ENCODE peak calls at places on chromosomes 5 and 9, in eight cellular contexts. One of them, this sample, is unnamed.

GRCh38 chr5:133773247-133774202 is 161.2 kb upstream of the FSTL4 start:
- DNase-seq in left ventricle myocardium inferior: no peak
- DNase-seq in GM06990: no peak
- DNase-seq in bronchial epithelial cell: peak; percentile 11
- DNase-seq in nucleus accumbens: no peak
- DNase-seq in spleen: no peak
- DNase-seq in IMR-90: no peak
- DNase-seq in activated T-helper 1 cell treated with anti-CD3 and anti-CD28 coated beads, Interleukin-2, amount 50 U/mL, for 16 hours: no peak
- DNase-seq in this sample: no peak

GRCh38 chr9:100020121-100020780 is 78.5 kb downstream of the ERP44 start:
- DNase-seq in left ventricle myocardium inferior: no peak
- DNase-seq in GM06990: no peak
- DNase-seq in bronchial epithelial cell: no peak
- DNase-seq in nucleus accumbens: no peak
- DNase-seq in spleen: no peak
- DNase-seq in IMR-90: peak; percentile 65
- DNase-seq in activated T-helper 1 cell treated with anti-CD3 and anti-CD28 coated beads, Interleukin-2, amount 50 U/mL, for 16 hours: no peak
- DNase-seq in this sample: no peak

GRCh38 chr5:55856511-55857246 is 5.5 kb downstream of the IL31RA start:
- DNase-seq in left ventricle myocardium inferior: no peak
- DNase-seq in GM06990: no peak
- DNase-seq in bronchial epithelial cell: no peak
- DNase-seq in nucleus accumbens: no peak
- DNase-seq in spleen: no peak
- DNase-seq in IMR-90: no peak
- DNase-seq in activated T-helper 1 cell treated with anti-CD3 and anti-CD28 coated beads, Interleukin-2, amount 50 U/mL, for 16 hours: no peak
- DNase-seq in this sample: no peak

GRCh38 chr9:70613024-70613768 is 198.7 kb upstream of the KLF9 start:
- DNase-seq in left ventricle myocardium inferior: no peak
- DNase-seq in GM06990: no peak
- DNase-seq in bronchial epithelial cell: no peak
- DNase-seq in nucleus accumbens: no peak
- DNase-seq in spleen: no peak
- DNase-seq in IMR-90: no peak
- DNase-seq in activated T-helper 1 cell treated with anti-CD3 and anti-CD28 coated beads, Interleukin-2, amount 50 U/mL, for 16 hours: no peak
- DNase-seq in this sample: no peak

GRCh38 chr9:87382902-87383301 is 114.8 kb upstream of the DAPK1 start:
- DNase-seq in left ventricle myocardium inferior: no peak
- DNase-seq in GM06990: no peak
- DNase-seq in bronchial epithelial cell: peak; percentile 72
- DNase-seq in nucleus accumbens: no peak
- DNase-seq in spleen: no peak
- DNase-seq in IMR-90: peak; percentile 10
- DNase-seq in activated T-helper 1 cell treated with anti-CD3 and anti-CD28 coated beads, Interleukin-2, amount 50 U/mL, for 16 hours: no peak
- DNase-seq in this sample: no peak

GRCh38 chr9:107049046-107049824 is 186.3 kb downstream of the ZNF462 start:
- DNase-seq in left ventricle myocardium inferior: no peak
- DNase-seq in GM06990: no peak
- DNase-seq in bronchial epithelial cell: no peak
- DNase-seq in nucleus accumbens: peak; percentile 0
- DNase-seq in spleen: no peak
- DNase-seq in IMR-90: no peak
- DNase-seq in activated T-helper 1 cell treated with anti-CD3 and anti-CD28 coated beads, Interleukin-2, amount 50 U/mL, for 16 hours: no peak
- DNase-seq in this sample: no peak

GRCh38 chr9:81588148-81588874 is 101.0 kb downstream of the TLE1 start:
- DNase-seq in left ventricle myocardium inferior: no peak
- DNase-seq in GM06990: no peak
- DNase-seq in bronchial epithelial cell: peak; percentile 92
- DNase-seq in nucleus accumbens: no peak
- DNase-seq in spleen: no peak
- DNase-seq in IMR-90: peak; percentile 74
- DNase-seq in activated T-helper 1 cell treated with anti-CD3 and anti-CD28 coated beads, Interleukin-2, amount 50 U/mL, for 16 hours: no peak
- DNase-seq in this sample: no peak

GRCh38 chr5:76874088-76874581 is 24.3 kb downstream of the S100Z start:
- DNase-seq in left ventricle myocardium inferior: no peak
- DNase-seq in GM06990: peak; percentile 39
- DNase-seq in bronchial epithelial cell: no peak
- DNase-seq in nucleus accumbens: no peak
- DNase-seq in spleen: no peak
- DNase-seq in IMR-90: no peak
- DNase-seq in activated T-helper 1 cell treated with anti-CD3 and anti-CD28 coated beads, Interleukin-2, amount 50 U/mL, for 16 hours: no peak
- DNase-seq in this sample: no peak

GRCh38 chr9:119349548-119349947 is 19.7 kb downstream of the BRINP1 start:
- DNase-seq in left ventricle myocardium inferior: no peak
- DNase-seq in GM06990: no peak
- DNase-seq in bronchial epithelial cell: no peak
- DNase-seq in nucleus accumbens: no peak
- DNase-seq in spleen: no peak
- DNase-seq in IMR-90: no peak
- DNase-seq in activated T-helper 1 cell treated with anti-CD3 and anti-CD28 coated beads, Interleukin-2, amount 50 U/mL, for 16 hours: no peak
- DNase-seq in this sample: no peak

GRCh38 chr5:73963021-73963420 is 337.0 kb downstream of the ARHGEF28 start:
- DNase-seq in left ventricle myocardium inferior: no peak
- DNase-seq in GM06990: no peak
- DNase-seq in bronchial epithelial cell: peak; percentile 75
- DNase-seq in nucleus accumbens: no peak
- DNase-seq in spleen: no peak
- DNase-seq in IMR-90: no peak
- DNase-seq in activated T-helper 1 cell treated with anti-CD3 and anti-CD28 coated beads, Interleukin-2, amount 50 U/mL, for 16 hours: no peak
- DNase-seq in this sample: no peak

GRCh38 chr5:91419571-91420537 is 36.7 kb upstream of the ARRDC3 start:
- DNase-seq in left ventricle myocardium inferior: peak; percentile 22
- DNase-seq in GM06990: no peak
- DNase-seq in bronchial epithelial cell: peak; percentile 53
- DNase-seq in nucleus accumbens: no peak
- DNase-seq in spleen: no peak
- DNase-seq in IMR-90: peak; percentile 55
- DNase-seq in activated T-helper 1 cell treated with anti-CD3 and anti-CD28 coated beads, Interleukin-2, amount 50 U/mL, for 16 hours: peak; percentile 50
- DNase-seq in this sample: no peak

GRCh38 chr9:105413486-105414068 is 34.3 kb upstream of the FSD1L start:
- DNase-seq in left ventricle myocardium inferior: no peak
- DNase-seq in GM06990: no peak
- DNase-seq in bronchial epithelial cell: peak; percentile 49
- DNase-seq in nucleus accumbens: no peak
- DNase-seq in spleen: no peak
- DNase-seq in IMR-90: peak; percentile 53
- DNase-seq in activated T-helper 1 cell treated with anti-CD3 and anti-CD28 coated beads, Interleukin-2, amount 50 U/mL, for 16 hours: no peak
- DNase-seq in this sample: no peak

GRCh38 chr5:9174446-9174845 is 371.4 kb downstream of the SEMA5A start:
- DNase-seq in left ventricle myocardium inferior: no peak
- DNase-seq in GM06990: no peak
- DNase-seq in bronchial epithelial cell: no peak
- DNase-seq in nucleus accumbens: no peak
- DNase-seq in spleen: no peak
- DNase-seq in IMR-90: no peak
- DNase-seq in activated T-helper 1 cell treated with anti-CD3 and anti-CD28 coated beads, Interleukin-2, amount 50 U/mL, for 16 hours: no peak
- DNase-seq in this sample: no peak

GRCh38 chr5:88193896-88194295 is 74.7 kb downstream of the TMEM161B start:
- DNase-seq in left ventricle myocardium inferior: no peak
- DNase-seq in GM06990: no peak
- DNase-seq in bronchial epithelial cell: no peak
- DNase-seq in nucleus accumbens: no peak
- DNase-seq in spleen: no peak
- DNase-seq in IMR-90: no peak
- DNase-seq in activated T-helper 1 cell treated with anti-CD3 and anti-CD28 coated beads, Interleukin-2, amount 50 U/mL, for 16 hours: no peak
- DNase-seq in this sample: no peak

GRCh38 chr5:42555797-42556196 is 132.6 kb downstream of the GHR start:
- DNase-seq in left ventricle myocardium inferior: no peak
- DNase-seq in GM06990: no peak
- DNase-seq in bronchial epithelial cell: peak; percentile 91
- DNase-seq in nucleus accumbens: no peak
- DNase-seq in spleen: no peak
- DNase-seq in IMR-90: no peak
- DNase-seq in activated T-helper 1 cell treated with anti-CD3 and anti-CD28 coated beads, Interleukin-2, amount 50 U/mL, for 16 hours: no peak
- DNase-seq in this sample: no peak